ENCODE peak calls at places on chromosome 21, in eight cellular contexts. X is cardiac septum; Y is NCI-H1092 treated with DMSO at 0.1 percent for 48 hours; L is stimulated activated CD8-positive, alpha-beta memory T cell treated with anti-CD3 and anti-CD28 coated beads, Interleukin-15, amount 100 ng/mL, for 1 hour; P is neural progenitor cell; K is DMS53; W is spleen; F is astrocyte of the spinal cord. R is an unnamed sample.

GRCh38 chr21:44370027-44370735 is 16.8 kb downstream of the TRPM2 start:
- DNase-seq in X (no peak), Y (peak), L (no peak), P (peak), K (peak), W (peak), F (no peak), R (no peak)

GRCh38 chr21:36209626-36210171 is 53.1 kb downstream of the DOP1B start:
- DNase-seq in X (no peak), Y (peak), L (peak), P (peak), K (peak), W (no peak), F (peak), R (no peak)

GRCh38 chr21:45948576-45949141 is 32.9 kb upstream of the COL6A1 start:
- DNase-seq in X (no peak), Y (no peak), L (no peak), P (no peak), K (peak), W (no peak), F (no peak), R (no peak)

GRCh38 chr21:42637602-42638041 is 15.8 kb upstream of the PDE9A start:
- DNase-seq in X (no peak), Y (no peak), L (no peak), P (no peak), K (no peak), W (peak), F (no peak), R (no peak)

GRCh38 chr21:35457097-35457496 is 408.0 kb upstream of the RUNX1 start:
- DNase-seq in X (no peak), Y (no peak), L (no peak), P (no peak), K (no peak), W (no peak), F (no peak), R (no peak)

GRCh38 chr21:45367402-45368351 is 37.3 kb upstream of the COL18A1 start:
- DNase-seq in X (no peak), Y (no peak), L (no peak), P (no peak), K (no peak), W (no peak), F (no peak), R (no peak)

GRCh38 chr21:39525129-39525528 is 73.4 kb downstream of the SH3BGR start:
- DNase-seq in X (no peak), Y (peak), L (no peak), P (no peak), K (peak), W (no peak), F (no peak), R (no peak)

GRCh38 chr21:42521805-42522204 is 8.2 kb downstream of the SLC37A1 start:
- DNase-seq in X (no peak), Y (no peak), L (no peak), P (no peak), K (no peak), W (no peak), F (no peak), R (no peak)

GRCh38 chr21:29524055-29524454 is 225.3 kb downstream of the BACH1 start:
- DNase-seq in X (no peak), Y (no peak), L (no peak), P (no peak), K (no peak), W (no peak), F (no peak), R (no peak)

GRCh38 chr21:44552136-44552535 is 831 bp upstream of the KRTAP10-2 start:
- DNase-seq in X (no peak), Y (no peak), L (no peak), P (no peak), K (no peak), W (peak), F (no peak), R (no peak)

GRCh38 chr21:40840441-40840840 is 6.5 kb downstream of the DSCAM start:
- DNase-seq in X (no peak), Y (no peak), L (no peak), P (no peak), K (no peak), W (no peak), F (no peak), R (no peak)

GRCh38 chr21:35048183-35048601 is 910 bp downstream of the RUNX1 start:
- DNase-seq in X (no peak), Y (no peak), L (no peak), P (peak), K (peak), W (peak), F (no peak), R (no peak)

GRCh38 chr21:38986460-38987395 is 181.0 kb downstream of the ETS2 start:
- DNase-seq in X (peak), Y (peak), L (no peak), P (no peak), K (no peak), W (no peak), F (no peak), R (no peak)

GRCh38 chr21:46130721-46131720 is 24.4 kb downstream of the FTCD start:
- DNase-seq in X (no peak), Y (no peak), L (no peak), P (no peak), K (peak), W (peak), F (no peak), R (no peak)

GRCh38 chr21:39087238-39087975 is 95.8 kb downstream of the PSMG1 start:
- DNase-seq in X (peak), Y (no peak), L (no peak), P (peak), K (no peak), W (no peak), F (peak), R (no peak)

GRCh38 chr21:46159841-46160562 is 4.6 kb upstream of the FTCD start:
- DNase-seq in X (peak), Y (no peak), L (no peak), P (no peak), K (no peak), W (no peak), F (no peak), R (no peak)

GRCh38 chr21:43211085-43212071 is 42.6 kb downstream of the CRYAA start:
- DNase-seq in X (peak), Y (no peak), L (no peak), P (peak), K (peak), W (peak), F (no peak), R (no peak)

GRCh38 chr21:44463716-44464115 is 8.4 kb downstream of the LRRC3 start:
- DNase-seq in X (no peak), Y (no peak), L (no peak), P (no peak), K (no peak), W (peak), F (no peak), R (no peak)

GRCh38 chr21:38148046-38148445 is 108.7 kb upstream of the KCNJ15 start:
- DNase-seq in X (no peak), Y (peak), L (no peak), P (no peak), K (no peak), W (no peak), F (no peak), R (no peak)

GRCh38 chr21:36628096-36628495 is 70.8 kb upstream of the SIM2 start:
- DNase-seq in X (no peak), Y (no peak), L (no peak), P (no peak), K (no peak), W (no peak), F (no peak), R (no peak)

GRCh38 chr21:44051462-44051941 is 39.4 kb downstream of the TRAPPC10 start:
- DNase-seq in X (no peak), Y (no peak), L (no peak), P (no peak), K (no peak), W (peak), F (peak), R (no peak)

GRCh38 chr21:20882462-20883415 is 115.5 kb upstream of the NCAM2 start:
- DNase-seq in X (no peak), Y (peak), L (no peak), P (peak), K (peak), W (no peak), F (peak), R (no peak)

GRCh38 chr21:26752849-26753248 is 92.4 kb downstream of the ADAMTS1 start:
- DNase-seq in X (no peak), Y (no peak), L (no peak), P (no peak), K (no peak), W (no peak), F (no peak), R (no peak)

GRCh38 chr21:37631319-37632117 is 264.9 kb downstream of the DYRK1A start:
- DNase-seq in X (no peak), Y (no peak), L (no peak), P (peak), K (peak), W (no peak), F (no peak), R (no peak)